ENCODE peak calls at places on chromosomes 16 and 17, in nine cellular contexts. Q is cardiac septum; R is stimulated activated naive B cell treated with anti-CD40 and anti-IgM and Interleukin-4, amounts not matched to agents 10 μg/mL and 1 μg/mL and 100 μg/mL, for 72 hours; D is WTC11; O is NCI-H1092 treated with DMSO at 0.1 percent for 48 hours; V is Panc1; A is activated B cell treated with CpG ODN at 0.5 μM for 24 hours; L is activated T-helper 1 cell treated with Interleukin-2 at 50 U/mL for 16 hours; K is fibroblast of gingiva. J is an unnamed sample.

GRCh38 chr16:31480851-31481250 is 2.1 kb upstream of the SLC5A2 start:
- DNase-seq in Q (no peak), R (no peak), D (no peak), O (no peak), V (no peak), A (no peak), L (no peak), K (no peak), J (no peak)

GRCh38 chr16:82167670-82168069 is 2.4 kb downstream of the MPHOSPH6 start:
- DNase-seq in Q (no peak), R (no peak), D (no peak), O (no peak), V (no peak), A (no peak), L (no peak), K (no peak), J (no peak)

GRCh38 chr17:56358651-56359050 is 205.4 kb downstream of the ANKFN1 start:
- DNase-seq in Q (no peak), R (no peak), D (no peak), O (no peak), V (no peak), A (no peak), L (no peak), K (no peak), J (no peak)

GRCh38 chr16:17269434-17269833 is 201.3 kb downstream of the XYLT1 start:
- DNase-seq in Q (no peak), R (no peak), D (no peak), O (no peak), V (no peak), A (no peak), L (no peak), K (no peak), J (no peak)

GRCh38 chr16:48057085-48057484 is 98.7 kb downstream of the ABCC12 start:
- DNase-seq in Q (no peak), R (no peak), D (no peak), O (no peak), V (no peak), A (no peak), L (no peak), K (no peak), J (no peak)

GRCh38 chr17:9948967-9949366 is 43.9 kb upstream of the RCVRN start:
- DNase-seq in Q (no peak), R (no peak), D (no peak), O (no peak), V (no peak), A (no peak), L (no peak), K (no peak), J (no peak)

GRCh38 chr17:79065105-79065670 is 9.4 kb upstream of the ENGASE start:
- DNase-seq in Q (no peak), R (no peak), D (peak; percentile 70), O (peak; percentile 11), V (no peak), A (no peak), L (peak; percentile 35), K (peak; percentile 21), J (no peak)

GRCh38 chr16:58021661-58022551 is 3.6 kb upstream of the MMP15 start:
- DNase-seq in Q (no peak), R (no peak), D (no peak), O (no peak), V (no peak), A (no peak), L (no peak), K (peak; percentile 47), J (peak; percentile 45)

GRCh38 chr16:2468725-2469398 is 2.2 kb upstream of the NTN3 start:
- DNase-seq in Q (no peak), R (peak; percentile 54), D (peak; percentile 30), O (peak; percentile 96), V (no peak), A (no peak), L (no peak), K (no peak), J (no peak)

GRCh38 chr17:5226940-5227878 is 7.5 kb downstream of the SCIMP start:
- DNase-seq in Q (no peak), R (peak; percentile 44), D (no peak), O (no peak), V (no peak), A (no peak), L (no peak), K (no peak), J (no peak)

GRCh38 chr17:2852211-2852610 is 56.0 kb downstream of the RAP1GAP2 start:
- DNase-seq in Q (no peak), R (no peak), D (no peak), O (no peak), V (no peak), A (no peak), L (no peak), K (no peak), J (no peak)

GRCh38 chr17:46080118-46081017 is 81.3 kb downstream of the STH start:
- DNase-seq in Q (no peak), R (no peak), D (no peak), O (no peak), V (no peak), A (no peak), L (no peak), K (no peak), J (no peak)

GRCh38 chr17:61323696-61324539 is 75.7 kb upstream of the TBX2 start:
- DNase-seq in Q (no peak), R (no peak), D (no peak), O (no peak), V (no peak), A (no peak), L (no peak), K (no peak), J (peak; percentile 21)

GRCh38 chr16:46607529-46607928 is 13.7 kb downstream of the SHCBP1 start:
- DNase-seq in Q (no peak), R (no peak), D (no peak), O (peak; percentile 14), V (no peak), A (no peak), L (no peak), K (peak; percentile 64), J (peak; percentile 28)

GRCh38 chr17:50111687-50112655 is 16.8 kb downstream of the PDK2 start:
- DNase-seq in Q (peak; percentile 88), R (no peak), D (no peak), O (no peak), V (no peak), A (no peak), L (no peak), K (no peak), J (no peak)

GRCh38 chr17:69404398-69404797 is 10.1 kb upstream of the MAP2K6 start:
- DNase-seq in Q (no peak), R (no peak), D (no peak), O (no peak), V (no peak), A (no peak), L (no peak), K (peak; percentile 18), J (no peak)

GRCh38 chr17:60369727-60370126 is 22.2 kb downstream of the USP32 start:
- DNase-seq in Q (no peak), R (no peak), D (no peak), O (no peak), V (no peak), A (no peak), L (no peak), K (no peak), J (no peak)

GRCh38 chr17:33901085-33901484 is 354.0 kb upstream of the CCL2 start:
- DNase-seq in Q (no peak), R (no peak), D (no peak), O (no peak), V (no peak), A (no peak), L (no peak), K (no peak), J (no peak)

GRCh38 chr16:22216191-22216831 is 10.2 kb downstream of the EEF2K start:
- DNase-seq in Q (no peak), R (no peak), D (no peak), O (no peak), V (no peak), A (no peak), L (no peak), K (peak; percentile 64), J (no peak)

GRCh38 chr16:83954577-83955016 is 1.6 kb downstream of the OSGIN1 start:
- DNase-seq in Q (peak; percentile 86), R (no peak), D (no peak), O (no peak), V (no peak), A (no peak), L (no peak), K (peak; percentile 61), J (peak; percentile 58)

GRCh38 chr16:79267781-79268180 is 332.8 kb downstream of the MAF start:
- DNase-seq in Q (peak; percentile 68), R (no peak), D (no peak), O (no peak), V (no peak), A (no peak), L (peak; percentile 5), K (no peak), J (no peak)